ENCODE peak calls at places on chromosomes 12 and 14, in ten cellular contexts. One of them, this sample, is unnamed.

GRCh38 chr14:101780887-101781239 is 19.4 kb downstream of the PPP2R5C start:
- DNase-seq in AG10803: no peak
- DNase-seq in adipocyte: no peak
- DNase-seq in astrocyte of the spinal cord: no peak
- DNase-seq in fibroblast of lung: no peak
- DNase-seq in astrocyte of the cerebellum: no peak
- DNase-seq in HCT116: no peak
- DNase-seq in GM23338: peak
- DNase-seq in heart left ventricle: no peak
- DNase-seq in MM.1S: no peak
- DNase-seq in this sample: no peak

GRCh38 chr12:113310489-113310888 is 24.4 kb downstream of the SLC8B1 start:
- DNase-seq in HCT116: no peak
- DNase-seq in fibroblast of lung: no peak
- DNase-seq in astrocyte of the cerebellum: no peak
- DNase-seq in heart left ventricle: no peak
- DNase-seq in adipocyte: peak
- DNase-seq in GM23338: peak
- DNase-seq in MM.1S: no peak
- DNase-seq in astrocyte of the spinal cord: no peak
- DNase-seq in AG10803: no peak
- DNase-seq in this sample: no peak

GRCh38 chr14:21070610-21071224 is 613 bp downstream of the ARHGEF40 start:
- DNase-seq in heart left ventricle: peak
- DNase-seq in astrocyte of the spinal cord: peak
- DNase-seq in MM.1S: no peak
- DNase-seq in adipocyte: peak
- DNase-seq in fibroblast of lung: peak
- DNase-seq in GM23338: peak
- DNase-seq in HCT116: no peak
- DNase-seq in astrocyte of the cerebellum: no peak
- DNase-seq in AG10803: peak
- DNase-seq in this sample: no peak

GRCh38 chr14:100994757-100995156 is 91.2 kb upstream of the RTL1 start:
- DNase-seq in GM23338: no peak
- DNase-seq in adipocyte: no peak
- DNase-seq in astrocyte of the spinal cord: no peak
- DNase-seq in AG10803: no peak
- DNase-seq in fibroblast of lung: no peak
- DNase-seq in heart left ventricle: no peak
- DNase-seq in MM.1S: no peak
- DNase-seq in HCT116: no peak
- DNase-seq in astrocyte of the cerebellum: no peak
- DNase-seq in this sample: no peak

GRCh38 chr12:23534196-23534595 is 415.3 kb downstream of the SOX5 start:
- DNase-seq in heart left ventricle: no peak
- DNase-seq in fibroblast of lung: no peak
- DNase-seq in GM23338: no peak
- DNase-seq in AG10803: no peak
- DNase-seq in astrocyte of the spinal cord: no peak
- DNase-seq in astrocyte of the cerebellum: no peak
- DNase-seq in adipocyte: no peak
- DNase-seq in MM.1S: no peak
- DNase-seq in HCT116: no peak
- DNase-seq in this sample: no peak

GRCh38 chr12:115838952-115839351 is 438.5 kb downstream of the MED13L start:
- DNase-seq in astrocyte of the spinal cord: no peak
- DNase-seq in HCT116: no peak
- DNase-seq in adipocyte: no peak
- DNase-seq in AG10803: no peak
- DNase-seq in MM.1S: no peak
- DNase-seq in heart left ventricle: no peak
- DNase-seq in GM23338: no peak
- DNase-seq in fibroblast of lung: no peak
- DNase-seq in astrocyte of the cerebellum: no peak
- DNase-seq in this sample: no peak

GRCh38 chr14:96631621-96632362 is 129.6 kb downstream of the PAPOLA start:
- DNase-seq in MM.1S: no peak
- DNase-seq in heart left ventricle: no peak
- DNase-seq in astrocyte of the spinal cord: no peak
- DNase-seq in GM23338: no peak
- DNase-seq in HCT116: no peak
- DNase-seq in fibroblast of lung: no peak
- DNase-seq in AG10803: no peak
- DNase-seq in adipocyte: no peak
- DNase-seq in astrocyte of the cerebellum: no peak
- DNase-seq in this sample: no peak

GRCh38 chr12:120579179-120579578 is 2.0 kb downstream of the POP5 start:
- DNase-seq in astrocyte of the spinal cord: no peak
- DNase-seq in adipocyte: no peak
- DNase-seq in HCT116: no peak
- DNase-seq in AG10803: no peak
- DNase-seq in astrocyte of the cerebellum: no peak
- DNase-seq in heart left ventricle: no peak
- DNase-seq in MM.1S: no peak
- DNase-seq in GM23338: no peak
- DNase-seq in fibroblast of lung: no peak
- DNase-seq in this sample: no peak

GRCh38 chr12:48969847-48970701 is 1.5 kb downstream of the WNT10B start:
- DNase-seq in MM.1S: no peak
- DNase-seq in heart left ventricle: no peak
- DNase-seq in AG10803: no peak
- DNase-seq in GM23338: peak
- DNase-seq in fibroblast of lung: peak
- DNase-seq in astrocyte of the cerebellum: no peak
- DNase-seq in HCT116: no peak
- DNase-seq in astrocyte of the spinal cord: no peak
- DNase-seq in adipocyte: peak
- DNase-seq in this sample: no peak

GRCh38 chr12:716506-716905 is 35.9 kb upstream of the WNK1 start:
- DNase-seq in astrocyte of the cerebellum: no peak
- DNase-seq in AG10803: no peak
- DNase-seq in astrocyte of the spinal cord: no peak
- DNase-seq in HCT116: no peak
- DNase-seq in adipocyte: no peak
- DNase-seq in fibroblast of lung: no peak
- DNase-seq in heart left ventricle: peak
- DNase-seq in GM23338: no peak
- DNase-seq in MM.1S: no peak
- DNase-seq in this sample: no peak

GRCh38 chr12:66813137-66813867 is 134.4 kb upstream of the GRIP1 start:
- DNase-seq in MM.1S: peak
- DNase-seq in HCT116: no peak
- DNase-seq in astrocyte of the spinal cord: no peak
- DNase-seq in heart left ventricle: no peak
- DNase-seq in astrocyte of the cerebellum: no peak
- DNase-seq in AG10803: no peak
- DNase-seq in GM23338: no peak
- DNase-seq in adipocyte: no peak
- DNase-seq in fibroblast of lung: no peak
- DNase-seq in this sample: no peak

GRCh38 chr12:98816720-98817119 is 171.6 kb downstream of the APAF1 start:
- DNase-seq in HCT116: no peak
- DNase-seq in MM.1S: no peak
- DNase-seq in GM23338: no peak
- DNase-seq in AG10803: no peak
- DNase-seq in adipocyte: no peak
- DNase-seq in heart left ventricle: no peak
- DNase-seq in astrocyte of the spinal cord: no peak
- DNase-seq in fibroblast of lung: no peak
- DNase-seq in astrocyte of the cerebellum: no peak
- DNase-seq in this sample: no peak

GRCh38 chr14:102285106-102285505 is 19.9 kb downstream of the MOK start:
- DNase-seq in adipocyte: no peak
- DNase-seq in fibroblast of lung: no peak
- DNase-seq in AG10803: no peak
- DNase-seq in heart left ventricle: no peak
- DNase-seq in MM.1S: no peak
- DNase-seq in astrocyte of the spinal cord: no peak
- DNase-seq in GM23338: no peak
- DNase-seq in astrocyte of the cerebellum: no peak
- DNase-seq in HCT116: no peak
- DNase-seq in this sample: no peak

GRCh38 chr12:117538032-117538690 is 176.7 kb upstream of the NOS1 start:
- DNase-seq in fibroblast of lung: no peak
- DNase-seq in AG10803: no peak
- DNase-seq in adipocyte: no peak
- DNase-seq in astrocyte of the cerebellum: no peak
- DNase-seq in astrocyte of the spinal cord: no peak
- DNase-seq in heart left ventricle: no peak
- DNase-seq in MM.1S: no peak
- DNase-seq in GM23338: no peak
- DNase-seq in HCT116: no peak
- DNase-seq in this sample: no peak

GRCh38 chr12:94962680-94963079 is 40.8 kb downstream of the NDUFA12 start:
- DNase-seq in astrocyte of the cerebellum: no peak
- DNase-seq in astrocyte of the spinal cord: no peak
- DNase-seq in GM23338: no peak
- DNase-seq in AG10803: no peak
- DNase-seq in adipocyte: no peak
- DNase-seq in fibroblast of lung: no peak
- DNase-seq in heart left ventricle: no peak
- DNase-seq in HCT116: no peak
- DNase-seq in MM.1S: no peak
- DNase-seq in this sample: no peak
- H3K4me3 ChIP-seq in astrocyte of the cerebellum: no peak
- H3K4me3 ChIP-seq in astrocyte of the spinal cord: no peak
- H3K4me3 ChIP-seq in GM23338: no peak
- H3K4me3 ChIP-seq in AG10803: no peak
- H3K4me3 ChIP-seq in adipocyte: no peak
- H3K4me3 ChIP-seq in fibroblast of lung: no peak
- H3K4me3 ChIP-seq in heart left ventricle: no peak
- H3K4me3 ChIP-seq in HCT116: no peak
- H3K4me3 ChIP-seq in MM.1S: no peak
- H3K4me3 ChIP-seq in this sample: no peak

GRCh38 chr14:34537677-34538009 is 1.9 kb downstream of the EAPP start:
- DNase-seq in GM23338: no peak
- DNase-seq in HCT116: no peak
- DNase-seq in fibroblast of lung: no peak
- DNase-seq in astrocyte of the cerebellum: no peak
- DNase-seq in AG10803: no peak
- DNase-seq in astrocyte of the spinal cord: no peak
- DNase-seq in MM.1S: no peak
- DNase-seq in heart left ventricle: no peak
- DNase-seq in adipocyte: no peak
- DNase-seq in this sample: no peak

GRCh38 chr14:34539407-34540180 is at the start of gene EAPP:
- DNase-seq in astrocyte of the cerebellum: peak
- DNase-seq in AG10803: peak
- DNase-seq in fibroblast of lung: peak
- DNase-seq in astrocyte of the spinal cord: peak
- DNase-seq in heart left ventricle: peak
- DNase-seq in GM23338: peak
- DNase-seq in adipocyte: peak
- DNase-seq in HCT116: peak
- DNase-seq in MM.1S: peak
- DNase-seq in this sample: peak

GRCh38 chr14:34536951-34537676 is 2.4 kb downstream of the EAPP start:
- DNase-seq in HCT116: no peak
- DNase-seq in AG10803: peak
- DNase-seq in fibroblast of lung: no peak
- DNase-seq in astrocyte of the spinal cord: peak
- DNase-seq in adipocyte: peak
- DNase-seq in MM.1S: no peak
- DNase-seq in astrocyte of the cerebellum: peak
- DNase-seq in GM23338: no peak
- DNase-seq in heart left ventricle: no peak
- DNase-seq in this sample: no peak

DNA sequence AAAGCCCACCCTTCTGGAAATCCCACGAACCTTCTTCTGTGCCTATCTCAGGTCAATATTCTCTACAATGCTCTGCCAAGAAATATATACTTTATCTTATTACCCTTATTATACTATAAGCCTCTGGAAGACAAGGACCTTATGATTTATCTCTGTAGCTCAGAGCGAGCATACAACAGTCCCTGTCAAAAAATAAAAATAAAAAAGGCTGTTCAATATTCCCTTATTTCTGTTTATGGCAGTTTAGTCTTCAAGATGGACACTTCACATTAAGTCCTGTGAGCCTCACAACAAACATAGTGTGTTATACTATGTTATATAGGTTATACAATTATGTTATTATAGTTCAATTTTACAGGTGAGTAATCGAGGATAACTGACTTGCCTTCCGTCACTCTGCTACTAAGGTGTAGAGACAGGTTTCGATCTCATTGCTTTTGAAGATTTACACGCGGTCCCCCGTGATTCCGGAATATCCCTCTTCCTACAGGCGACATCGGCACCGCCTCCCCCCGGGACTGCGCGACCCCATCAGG is 562 bp downstream of the EAPP start:
- DNase-seq in MM.1S: no peak
- DNase-seq in heart left ventricle: no peak
- DNase-seq in HCT116: no peak
- DNase-seq in GM23338: no peak
- DNase-seq in astrocyte of the spinal cord: peak
- DNase-seq in AG10803: no peak
- DNase-seq in fibroblast of lung: peak
- DNase-seq in adipocyte: no peak
- DNase-seq in astrocyte of the cerebellum: no peak
- DNase-seq in this sample: no peak
- H3K4me3 ChIP-seq in MM.1S: peak
- H3K4me3 ChIP-seq in heart left ventricle: peak
- H3K4me3 ChIP-seq in HCT116: peak
- H3K4me3 ChIP-seq in GM23338: peak
- H3K4me3 ChIP-seq in astrocyte of the spinal cord: peak
- H3K4me3 ChIP-seq in AG10803: peak
- H3K4me3 ChIP-seq in fibroblast of lung: peak
- H3K4me3 ChIP-seq in adipocyte: peak
- H3K4me3 ChIP-seq in astrocyte of the cerebellum: peak
- H3K4me3 ChIP-seq in this sample: peak

DNA sequence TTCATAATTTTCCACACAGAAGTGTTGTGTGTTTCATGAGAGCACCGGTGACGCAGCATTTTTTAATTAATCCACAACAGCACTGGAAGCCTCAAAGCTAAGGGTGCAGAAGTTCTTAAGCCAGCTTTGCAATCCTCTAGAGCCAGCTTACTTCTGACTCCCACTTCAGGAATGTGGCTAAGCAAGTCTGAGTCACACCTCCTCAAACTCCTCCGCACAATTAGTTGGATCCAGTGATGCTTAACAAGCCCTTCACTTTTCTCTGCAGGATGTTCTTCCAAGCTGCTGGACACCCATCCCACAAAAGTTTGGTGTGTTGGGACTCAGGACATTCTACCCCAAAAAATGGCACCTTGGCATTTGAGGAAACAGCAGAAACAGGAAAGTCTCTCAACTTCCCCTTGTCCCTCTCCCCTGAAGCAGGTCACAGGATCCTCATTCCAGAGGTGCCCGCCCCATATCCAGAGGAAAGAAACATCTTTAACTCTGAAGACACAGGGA is 210.0 kb downstream of the PPM1H start:
- DNase-seq in adipocyte: peak
- DNase-seq in fibroblast of lung: peak
- DNase-seq in astrocyte of the cerebellum: peak
- DNase-seq in astrocyte of the spinal cord: peak
- DNase-seq in AG10803: peak
- DNase-seq in heart left ventricle: no peak
- DNase-seq in GM23338: peak
- DNase-seq in MM.1S: no peak
- DNase-seq in HCT116: peak
- DNase-seq in this sample: peak
- H3K4me3 ChIP-seq in adipocyte: peak
- H3K4me3 ChIP-seq in fibroblast of lung: no peak
- H3K4me3 ChIP-seq in astrocyte of the cerebellum: no peak
- H3K4me3 ChIP-seq in astrocyte of the spinal cord: no peak
- H3K4me3 ChIP-seq in AG10803: peak
- H3K4me3 ChIP-seq in heart left ventricle: no peak
- H3K4me3 ChIP-seq in GM23338: peak
- H3K4me3 ChIP-seq in MM.1S: no peak
- H3K4me3 ChIP-seq in HCT116: peak
- H3K4me3 ChIP-seq in this sample: no peak

GRCh38 chr12:47717443-47718193 is 7.7 kb downstream of the ENDOU start:
- DNase-seq in heart left ventricle: peak
- DNase-seq in fibroblast of lung: peak
- DNase-seq in adipocyte: peak
- DNase-seq in astrocyte of the cerebellum: peak
- DNase-seq in HCT116: no peak
- DNase-seq in AG10803: peak
- DNase-seq in MM.1S: peak
- DNase-seq in astrocyte of the spinal cord: peak
- DNase-seq in GM23338: peak
- DNase-seq in this sample: no peak
- H3K4me3 ChIP-seq in heart left ventricle: peak
- H3K4me3 ChIP-seq in fibroblast of lung: no peak
- H3K4me3 ChIP-seq in adipocyte: no peak
- H3K4me3 ChIP-seq in astrocyte of the cerebellum: no peak
- H3K4me3 ChIP-seq in HCT116: no peak
- H3K4me3 ChIP-seq in AG10803: no peak
- H3K4me3 ChIP-seq in MM.1S: no peak
- H3K4me3 ChIP-seq in astrocyte of the spinal cord: no peak
- H3K4me3 ChIP-seq in GM23338: no peak
- H3K4me3 ChIP-seq in this sample: no peak

This sample was measured in skeletal muscle cell.